ENCODE peak calls at places on chromosomes 7 and 10, in five cellular contexts. I is H1, D is GM12878, S is K562, A is HepG2. U is an unnamed sample.

GRCh38 chr10:99619090-99619800 is 994 bp downstream of the SLC25A28 start:
- DNase-seq in I (no peak), D (peak; percentile 39), S (peak; percentile 7), A (no peak), U (no peak)

GRCh38 chr7:2043316-2044039 is 189.3 kb downstream of the MAD1L1 start:
- DNase-seq in I (no peak), D (no peak), S (no peak), A (no peak), U (no peak)

GRCh38 chr7:99949645-99950228 is 20.3 kb upstream of the GJC3 start:
- DNase-seq in I (no peak), D (no peak), S (peak; percentile 17), A (peak; percentile 21), U (no peak)

GRCh38 chr10:105950410-105950809 is 1214.1 kb downstream of the SORCS1 start:
- DNase-seq in I (peak; percentile 54), D (peak; percentile 5), S (peak; percentile 11), A (peak; percentile 13), U (no peak)

GRCh38 chr10:119516381-119517234 is 25.9 kb downstream of the RGS10 start:
- DNase-seq in I (no peak), D (peak; percentile 69), S (peak; percentile 67), A (no peak), U (no peak)

GRCh38 chr10:113666682-113667252 is 2.9 kb upstream of the NRAP start:
- DNase-seq in I (no peak), D (no peak), S (no peak), A (no peak), U (no peak)

GRCh38 chr10:66321746-66322145 is 604.1 kb upstream of the LRRTM3 start:
- DNase-seq in I (no peak), D (no peak), S (no peak), A (no peak), U (no peak)

GRCh38 chr10:75402486-75403143 is 1.1 kb upstream of the ZNF503 start:
- DNase-seq in I (no peak), D (no peak), S (no peak), A (no peak), U (no peak)

GRCh38 chr7:132815696-132816334 is 239.5 kb upstream of the PLXNA4 start:
- DNase-seq in I (no peak), D (no peak), S (peak; percentile 14), A (no peak), U (no peak)

GRCh38 chr7:19991936-19992335 is 218.5 kb upstream of the TMEM196 start:
- DNase-seq in I (no peak), D (no peak), S (no peak), A (no peak), U (no peak)

GRCh38 chr7:44713680-44714335 is 34.8 kb upstream of the ZMIZ2 start:
- DNase-seq in I (no peak), D (no peak), S (no peak), A (no peak), U (no peak)

GRCh38 chr7:133623716-133624115 is 370.8 kb downstream of the EXOC4 start:
- DNase-seq in I (no peak), D (no peak), S (no peak), A (no peak), U (no peak)

GRCh38 chr7:111080495-111081105 is 10.3 kb upstream of the LRRN3 start:
- DNase-seq in I (no peak), D (no peak), S (no peak), A (no peak), U (no peak)

GRCh38 chr7:84997626-84998025 is 189.2 kb downstream of the SEMA3D start:
- DNase-seq in I (no peak), D (no peak), S (no peak), A (no peak), U (no peak)

GRCh38 chr10:70749756-70750155 is 35.4 kb downstream of the TBATA start:
- DNase-seq in I (no peak), D (no peak), S (no peak), A (no peak), U (no peak)

GRCh38 chr7:32942783-32943653 is 14.2 kb upstream of the FKBP9 start:
- DNase-seq in I (peak; percentile 86), D (no peak), S (peak; percentile 87), A (peak; percentile 59), U (peak; percentile 50)

GRCh38 chr7:139183878-139184338 is 47.1 kb upstream of the UBN2 start:
- DNase-seq in I (no peak), D (no peak), S (peak; percentile 89), A (no peak), U (no peak)

GRCh38 chr7:141156446-141156845 is 82.6 kb downstream of the TMEM178B start:
- DNase-seq in I (no peak), D (no peak), S (no peak), A (no peak), U (no peak)

GRCh38 chr7:73725703-73726466 is 6.4 kb upstream of the STX1A start:
- DNase-seq in I (peak; percentile 100), D (no peak), S (peak; percentile 90), A (peak; percentile 66), U (peak; percentile 73)

GRCh38 chr7:28748934-28749584 is 209.1 kb downstream of the TRIL start:
- DNase-seq in I (no peak), D (no peak), S (peak; percentile 7), A (no peak), U (peak; percentile 38)

GRCh38 chr7:1558181-1558811 is 2.3 kb upstream of the TMEM184A start:
- DNase-seq in I (peak; percentile 66), D (no peak), S (peak; percentile 70), A (peak; percentile 32), U (no peak)

GRCh38 chr7:151679073-151679708 is 159.5 kb upstream of the RHEB start:
- DNase-seq in I (no peak), D (no peak), S (no peak), A (no peak), U (no peak)

GRCh38 chr7:153887756-153888591 is 164.2 kb upstream of the DPP6 start:
- DNase-seq in I (peak; percentile 72), D (no peak), S (no peak), A (no peak), U (no peak)

GRCh38 chr10:7100004-7100697 is 310.7 kb downstream of the SFMBT2 start:
- DNase-seq in I (no peak), D (no peak), S (no peak), A (no peak), U (no peak)

GRCh38 chr10:47145290-47145934 is 154.6 kb upstream of the GDF10 start:
- DNase-seq in I (no peak), D (no peak), S (no peak), A (no peak), U (no peak)

GRCh38 chr10:129955591-129956284 is 8.3 kb downstream of the EBF3 start:
- DNase-seq in I (no peak), D (no peak), S (no peak), A (peak; percentile 72), U (no peak)

GRCh38 chr10:3668276-3668960 is 116.6 kb downstream of the KLF6 start:
- DNase-seq in I (peak; percentile 59), D (no peak), S (peak; percentile 87), A (peak; percentile 55), U (no peak)

GRCh38 chr7:23184709-23185354 is 3.0 kb downstream of the NUP42 start:
- DNase-seq in I (no peak), D (peak; percentile 17), S (peak; percentile 75), A (peak; percentile 49), U (peak; percentile 34)
- TF ChIP-seq CEBPB in I (no peak), D (no peak), S (no peak), A (no peak), U (no peak)

DNA sequence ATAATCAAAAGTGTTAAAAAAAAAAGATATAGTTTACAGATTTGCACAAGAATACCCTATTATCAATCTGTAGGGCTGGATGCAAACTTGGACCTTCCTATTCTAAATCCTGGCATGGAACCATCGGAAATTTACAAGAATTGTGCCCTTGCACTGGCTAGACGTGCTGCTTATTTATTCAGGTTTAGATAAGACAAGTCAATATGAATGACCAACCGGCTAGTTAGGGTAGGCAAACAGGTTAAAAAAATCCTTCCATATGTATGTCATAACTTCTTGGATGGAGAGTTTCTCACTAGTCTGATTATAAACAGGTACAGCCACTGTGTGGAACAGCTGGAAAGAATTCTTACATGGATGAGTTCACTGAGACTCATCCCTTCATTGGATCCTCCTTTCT is 41.4 kb downstream of the PKD1L1 start:
- DNase-seq in I (no peak), D (no peak), S (no peak), A (peak; percentile 15), U (no peak)
- TF ChIP-seq SP1 in I (no peak), D (no peak), S (no peak), A (no peak), U (no peak)

GRCh38 chr7:117138474-117138873 is 184.4 kb downstream of the WNT2 start:
- DNase-seq in I (no peak), D (no peak), S (no peak), A (no peak), U (no peak)
- H3K4me3 ChIP-seq in I (peak overlapping the region; percentile 22), D (no peak overlapping the region), S (no peak overlapping the region), A (no peak overlapping the region), U (no peak overlapping the region)

GRCh38 chr10:120574986-120575385 is 118.0 kb downstream of the PLPP4 start:
- DNase-seq in I (no peak), D (no peak), S (no peak), A (no peak), U (no peak)
- TF ChIP-seq CEBPB in I (no peak), D (no peak), S (no peak), A (no peak), U (no peak)

GRCh38 chr7:81484266-81484665 is 285.6 kb downstream of the HGF start:
- DNase-seq in I (no peak), D (no peak), S (no peak), A (peak; percentile 4), U (no peak)
- TF ChIP-seq SP1 in I (no peak), D (no peak), S (no peak), A (no peak), U (no peak)

GRCh38 chr7:69134316-69134715 is 464.0 kb upstream of the AUTS2 start:
- DNase-seq in I (no peak), D (no peak), S (no peak), A (no peak), U (no peak)
- H3K4me3 ChIP-seq in I (no peak overlapping the region), D (no peak overlapping the region), S (no peak overlapping the region), A (no peak overlapping the region), U (no peak overlapping the region)

GRCh38 chr7:156589808-156590207 is 50.8 kb upstream of the RNF32 start:
- DNase-seq in I (no peak), D (no peak), S (no peak), A (no peak), U (no peak)
- TF ChIP-seq CEBPB in I (no peak), D (no peak), S (no peak), A (no peak), U (no peak)

GRCh38 chr10:117621196-117621595 is 78.7 kb downstream of the EMX2 start:
- DNase-seq in I (peak; percentile 33), D (no peak), S (no peak), A (no peak), U (no peak)
- TF ChIP-seq SP1 in I (no peak), D (no peak), S (no peak), A (no peak), U (no peak)

GRCh38 chr10:5670662-5671375 is 4.4 kb upstream of the ASB13 start:
- DNase-seq in I (no peak), D (no peak), S (no peak), A (no peak), U (no peak)
- H3K4me3 ChIP-seq in I (no peak overlapping the region), D (no peak overlapping the region), S (no peak overlapping the region), A (no peak overlapping the region), U (no peak overlapping the region)